ENCODE peak calls at places on chromosomes 7 and 10, in ten cellular contexts. D, K, L, I, M, W, P, J, O and B are unnamed samples.
A peak's percentile ranks its signal among the peaks of the same experiment; 100 is the strongest.

GRCh38 chr10:132109341-132110072 is 43.8 kb downstream of the JAKMIP3 start:
- DNase-seq in D (no peak), K (no peak), L (no peak), I (no peak), M (no peak), W (no peak), P (no peak), J (no peak), O (no peak), B (no peak)

GRCh38 chr7:15086882-15087281 is 184.3 kb upstream of the DGKB start:
- DNase-seq in D (no peak), K (no peak), L (no peak), I (no peak), M (no peak), W (no peak), P (no peak), J (no peak), O (no peak), B (no peak)

GRCh38 chr7:77467453-77467852 is 51.3 kb upstream of the GSAP start:
- DNase-seq in D (no peak), K (no peak), L (no peak), I (no peak), M (no peak), W (no peak), P (no peak), J (no peak), O (peak; percentile 38), B (no peak)

GRCh38 chr7:23291957-23292560 is 7.1 kb upstream of the MALSU1 start:
- DNase-seq in D (no peak), K (no peak), L (no peak), I (no peak), M (no peak), W (no peak), P (no peak), J (no peak), O (no peak), B (no peak)

GRCh38 chr7:117127585-117128168 is 174.4 kb downstream of the ST7 start:
- DNase-seq in D (no peak), K (peak; percentile 86), L (peak; percentile 6), I (peak; percentile 15), M (peak; percentile 43), W (peak; percentile 48), P (no peak), J (peak; percentile 50), O (no peak), B (peak; percentile 68)

GRCh38 chr10:14995964-14996565 is 36.9 kb downstream of the MEIG1 start:
- DNase-seq in D (no peak), K (peak; percentile 48), L (no peak), I (no peak), M (no peak), W (no peak), P (no peak), J (no peak), O (no peak), B (no peak)

GRCh38 chr10:131548176-131548575 is 236.7 kb upstream of the TCERG1L start:
- DNase-seq in D (no peak), K (no peak), L (no peak), I (no peak), M (no peak), W (no peak), P (no peak), J (no peak), O (no peak), B (no peak)

GRCh38 chr7:79529214-79529895 is 75.9 kb upstream of the MAGI2 start:
- DNase-seq in D (no peak), K (no peak), L (no peak), I (no peak), M (no peak), W (no peak), P (no peak), J (peak; percentile 34), O (no peak), B (no peak)

GRCh38 chr10:89867964-89868363 is 166.6 kb downstream of the KIF20B start:
- DNase-seq in D (no peak), K (peak; percentile 34), L (no peak), I (no peak), M (no peak), W (no peak), P (no peak), J (no peak), O (no peak), B (no peak)

GRCh38 chr10:26887611-26888215 is 27.0 kb upstream of the ABI1 start:
- DNase-seq in D (no peak), K (no peak), L (no peak), I (no peak), M (no peak), W (no peak), P (no peak), J (no peak), O (no peak), B (no peak)

GRCh38 chr7:134553976-134554375 is 5.1 kb downstream of the AKR1B15 start:
- DNase-seq in D (no peak), K (no peak), L (no peak), I (peak; percentile 20), M (no peak), W (no peak), P (no peak), J (no peak), O (no peak), B (peak; percentile 68)

GRCh38 chr10:77643795-77644468 is 6.3 kb upstream of the KCNMA1 start:
- DNase-seq in D (no peak), K (peak; percentile 78), L (no peak), I (peak; percentile 57), M (no peak), W (peak; percentile 22), P (no peak), J (peak; percentile 17), O (no peak), B (peak; percentile 90)